ENCODE peak calls at places on chromosomes 2 and 18, in seven cellular contexts. One of them, this sample, is unnamed.

GRCh38 chr2:11446733-11447248 is 19.2 kb downstream of the E2F6 start:
- DNase-seq in A549: peak; percentile 58
- DNase-seq in PC-9: peak; percentile 23
- DNase-seq in neural progenitor cell: peak; percentile 80
- DNase-seq in HCT116: peak; percentile 22
- DNase-seq in GM12878: no peak
- DNase-seq in fibroblast of lung: peak; percentile 40
- DNase-seq in this sample: peak; percentile 57

GRCh38 chr18:10660485-10660884 is 134.7 kb downstream of the NAPG start:
- DNase-seq in PC-9: no peak
- DNase-seq in fibroblast of lung: peak; percentile 30
- DNase-seq in HCT116: no peak
- DNase-seq in GM12878: peak; percentile 24
- DNase-seq in neural progenitor cell: no peak
- DNase-seq in A549: no peak
- DNase-seq in this sample: peak; percentile 9

GRCh38 chr2:201235865-201236811 is 24.2 kb upstream of the CASP8 start:
- DNase-seq in fibroblast of lung: peak; percentile 67
- DNase-seq in A549: no peak
- DNase-seq in neural progenitor cell: peak; percentile 77
- DNase-seq in HCT116: no peak
- DNase-seq in GM12878: no peak
- DNase-seq in PC-9: peak; percentile 37
- DNase-seq in this sample: peak; percentile 83

GRCh38 chr2:9821805-9822445 is 21.3 kb upstream of the TAF1B start:
- DNase-seq in GM12878: no peak
- DNase-seq in PC-9: no peak
- DNase-seq in fibroblast of lung: no peak
- DNase-seq in A549: no peak
- DNase-seq in HCT116: no peak
- DNase-seq in neural progenitor cell: no peak
- DNase-seq in this sample: no peak

GRCh38 chr2:204223544-204223943 is 287.0 kb downstream of the ICOS start:
- DNase-seq in PC-9: no peak
- DNase-seq in neural progenitor cell: no peak
- DNase-seq in GM12878: no peak
- DNase-seq in HCT116: no peak
- DNase-seq in fibroblast of lung: no peak
- DNase-seq in A549: no peak
- DNase-seq in this sample: no peak

GRCh38 chr2:181294979-181295378 is 162.2 kb upstream of the ITGA4 start:
- DNase-seq in A549: no peak
- DNase-seq in HCT116: no peak
- DNase-seq in fibroblast of lung: no peak
- DNase-seq in neural progenitor cell: no peak
- DNase-seq in GM12878: no peak
- DNase-seq in PC-9: no peak
- DNase-seq in this sample: no peak

GRCh38 chr18:22433960-22434359 is 16.2 kb upstream of the CTAGE1 start:
- DNase-seq in fibroblast of lung: peak; percentile 50
- DNase-seq in neural progenitor cell: no peak
- DNase-seq in HCT116: no peak
- DNase-seq in A549: no peak
- DNase-seq in GM12878: no peak
- DNase-seq in PC-9: no peak
- DNase-seq in this sample: no peak

GRCh38 chr2:118844261-118845004 is 3.0 kb downstream of the EN1 start:
- DNase-seq in neural progenitor cell: peak; percentile 26
- DNase-seq in PC-9: no peak
- DNase-seq in fibroblast of lung: no peak
- DNase-seq in GM12878: no peak
- DNase-seq in HCT116: no peak
- DNase-seq in A549: no peak
- DNase-seq in this sample: no peak

GRCh38 chr2:85254540-85255261 is 73.1 kb downstream of the TGOLN2 start:
- DNase-seq in A549: no peak
- DNase-seq in GM12878: no peak
- DNase-seq in neural progenitor cell: peak; percentile 37
- DNase-seq in HCT116: no peak
- DNase-seq in fibroblast of lung: no peak
- DNase-seq in PC-9: no peak
- DNase-seq in this sample: no peak

GRCh38 chr2:30303094-30303493 is 71.8 kb downstream of the LBH start:
- DNase-seq in GM12878: no peak
- DNase-seq in neural progenitor cell: no peak
- DNase-seq in HCT116: no peak
- DNase-seq in PC-9: no peak
- DNase-seq in fibroblast of lung: no peak
- DNase-seq in A549: no peak
- DNase-seq in this sample: no peak

GRCh38 chr18:60905699-60906098 is 427.5 kb upstream of the CDH20 start:
- DNase-seq in A549: no peak
- DNase-seq in PC-9: no peak
- DNase-seq in GM12878: no peak
- DNase-seq in fibroblast of lung: peak; percentile 77
- DNase-seq in HCT116: no peak
- DNase-seq in neural progenitor cell: no peak
- DNase-seq in this sample: no peak

GRCh38 chr2:121777699-121778058 is 22.2 kb downstream of the TSN start:
- DNase-seq in PC-9: peak; percentile 20
- DNase-seq in HCT116: no peak
- DNase-seq in neural progenitor cell: no peak
- DNase-seq in GM12878: no peak
- DNase-seq in A549: no peak
- DNase-seq in fibroblast of lung: peak; percentile 79
- DNase-seq in this sample: no peak

GRCh38 chr18:53411511-53411910 is 813.0 kb downstream of the MBD2 start:
- DNase-seq in HCT116: no peak
- DNase-seq in PC-9: no peak
- DNase-seq in fibroblast of lung: no peak
- DNase-seq in A549: no peak
- DNase-seq in GM12878: no peak
- DNase-seq in neural progenitor cell: no peak
- DNase-seq in this sample: no peak

GRCh38 chr2:132276571-132276981 is 114.8 kb upstream of the ANKRD30BL start:
- DNase-seq in HCT116: no peak
- DNase-seq in GM12878: no peak
- DNase-seq in A549: no peak
- DNase-seq in PC-9: no peak
- DNase-seq in fibroblast of lung: no peak
- DNase-seq in neural progenitor cell: no peak
- DNase-seq in this sample: peak; percentile 91
- H3K4me2 ChIP-seq in HCT116: no peak overlapping the region
- H3K4me2 ChIP-seq in GM12878: no peak overlapping the region
- H3K4me2 ChIP-seq in A549: no peak overlapping the region
- H3K4me2 ChIP-seq in PC-9: no peak overlapping the region
- H3K4me2 ChIP-seq in fibroblast of lung: no peak overlapping the region
- H3K4me2 ChIP-seq in neural progenitor cell: no peak overlapping the region
- H3K4me2 ChIP-seq in this sample: peak overlapping the region; percentile 35

DNA sequence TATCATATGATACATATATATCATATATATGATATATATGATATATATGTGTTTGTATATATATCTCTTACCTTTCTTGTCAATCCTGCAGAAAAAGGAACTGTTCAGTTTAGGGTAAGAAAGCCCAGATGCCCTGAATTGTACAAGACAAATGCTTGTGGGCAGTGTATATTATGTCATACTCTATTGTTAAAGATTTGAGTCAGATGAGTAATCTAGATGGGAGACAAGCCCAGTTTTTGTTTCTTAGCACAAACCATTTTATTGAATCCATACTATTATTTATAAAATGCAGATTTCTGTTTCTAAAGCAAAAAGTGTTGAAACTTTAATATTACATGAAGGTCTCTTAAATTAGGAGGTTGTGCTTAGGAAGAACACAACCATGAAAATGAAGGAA is 90.6 kb downstream of the VRK2 start:
- DNase-seq in fibroblast of lung: peak; percentile 87
- DNase-seq in GM12878: no peak
- DNase-seq in HCT116: no peak
- DNase-seq in A549: no peak
- DNase-seq in PC-9: no peak
- DNase-seq in neural progenitor cell: no peak
- DNase-seq in this sample: no peak
- H3K4me2 ChIP-seq in fibroblast of lung: no peak overlapping the region
- H3K4me2 ChIP-seq in GM12878: no peak overlapping the region
- H3K4me2 ChIP-seq in HCT116: no peak overlapping the region
- H3K4me2 ChIP-seq in A549: no peak overlapping the region
- H3K4me2 ChIP-seq in PC-9: no peak overlapping the region
- H3K4me2 ChIP-seq in neural progenitor cell: no peak overlapping the region
- H3K4me2 ChIP-seq in this sample: no peak overlapping the region

GRCh38 chr2:2934030-2934429 is 443.6 kb downstream of the EIPR1 start:
- DNase-seq in PC-9: no peak
- DNase-seq in neural progenitor cell: no peak
- DNase-seq in fibroblast of lung: no peak
- DNase-seq in HCT116: no peak
- DNase-seq in GM12878: no peak
- DNase-seq in A549: no peak
- DNase-seq in this sample: no peak
- H3K4me2 ChIP-seq in PC-9: no peak overlapping the region
- H3K4me2 ChIP-seq in neural progenitor cell: peak overlapping the region; percentile 44
- H3K4me2 ChIP-seq in fibroblast of lung: no peak overlapping the region
- H3K4me2 ChIP-seq in HCT116: no peak overlapping the region
- H3K4me2 ChIP-seq in GM12878: no peak overlapping the region
- H3K4me2 ChIP-seq in A549: no peak overlapping the region
- H3K4me2 ChIP-seq in this sample: no peak overlapping the region

GRCh38 chr2:109513230-109513629 is 100.5 kb downstream of the SEPTIN10 start:
- DNase-seq in fibroblast of lung: no peak
- DNase-seq in HCT116: no peak
- DNase-seq in PC-9: no peak
- DNase-seq in neural progenitor cell: no peak
- DNase-seq in A549: no peak
- DNase-seq in GM12878: no peak
- DNase-seq in this sample: no peak

GRCh38 chr2:109512076-109512475 is 101.7 kb downstream of the SEPTIN10 start:
- DNase-seq in PC-9: no peak
- DNase-seq in neural progenitor cell: no peak
- DNase-seq in HCT116: no peak
- DNase-seq in A549: no peak
- DNase-seq in fibroblast of lung: no peak
- DNase-seq in GM12878: no peak
- DNase-seq in this sample: no peak

GRCh38 chr2:109513749-109514588 is 99.8 kb downstream of the SEPTIN10 start:
- DNase-seq in neural progenitor cell: no peak
- DNase-seq in PC-9: peak; percentile 40
- DNase-seq in GM12878: peak; percentile 95
- DNase-seq in fibroblast of lung: peak; percentile 86
- DNase-seq in A549: no peak
- DNase-seq in HCT116: no peak
- DNase-seq in this sample: no peak

GRCh38 chr2:109510136-109511028 is 103.4 kb downstream of the SEPTIN10 start:
- DNase-seq in PC-9: peak; percentile 78
- DNase-seq in A549: peak; percentile 76
- DNase-seq in fibroblast of lung: peak; percentile 49
- DNase-seq in HCT116: peak; percentile 50
- DNase-seq in GM12878: peak; percentile 27
- DNase-seq in neural progenitor cell: peak; percentile 79
- DNase-seq in this sample: peak; percentile 60

GRCh38 chr2:109511168-109511567 is 102.6 kb downstream of the SEPTIN10 start:
- DNase-seq in PC-9: no peak
- DNase-seq in GM12878: no peak
- DNase-seq in neural progenitor cell: no peak
- DNase-seq in HCT116: no peak
- DNase-seq in A549: no peak
- DNase-seq in fibroblast of lung: no peak
- DNase-seq in this sample: no peak
- H3K4me2 ChIP-seq in PC-9: no peak overlapping the region
- H3K4me2 ChIP-seq in GM12878: no peak overlapping the region
- H3K4me2 ChIP-seq in neural progenitor cell: no peak overlapping the region
- H3K4me2 ChIP-seq in HCT116: no peak overlapping the region
- H3K4me2 ChIP-seq in A549: no peak overlapping the region
- H3K4me2 ChIP-seq in fibroblast of lung: no peak overlapping the region
- H3K4me2 ChIP-seq in this sample: no peak overlapping the region

This sample was measured in OCI-LY7.